ENCODE peak calls at places on chromosome 7, in four cellular contexts. Z is IMR-90, G is testis, D is ovary. Q is an unnamed sample.

GRCh38 chr7:130982651-130983050 is 248.6 kb upstream of the KLF14 start:
- DNase-seq in Z (no peak), D (no peak), G (no peak), Q (no peak)

GRCh38 chr7:158549176-158549833 is 38.3 kb downstream of the PTPRN2 start:
- DNase-seq in G (peak), Z (no peak), D (no peak), Q (no peak)

GRCh38 chr7:155643804-155644177 is 670 bp upstream of the RBM33 start:
- DNase-seq in D (no peak), Z (peak), G (no peak), Q (no peak)

GRCh38 chr7:1563939-1564602 is 5.8 kb downstream of the PSMG3 start:
- DNase-seq in G (no peak), Z (no peak), D (no peak), Q (no peak)

GRCh38 chr7:138886501-138886917 is 88.5 kb upstream of the ATP6V0A4 start:
- DNase-seq in D (no peak), G (peak), Z (peak), Q (no peak)

GRCh38 chr7:155653773-155654172 is 9.3 kb downstream of the RBM33 start:
- DNase-seq in Z (peak), G (no peak), D (no peak), Q (peak)

GRCh38 chr7:29113384-29114102 is 32.8 kb downstream of the CPVL start:
- DNase-seq in G (peak), Z (no peak), D (no peak), Q (no peak)

GRCh38 chr7:30804078-30804661 is 33.0 kb downstream of the MINDY4 start:
- DNase-seq in D (no peak), G (no peak), Z (peak), Q (no peak)

GRCh38 chr7:55033241-55033846 is 14.5 kb downstream of the EGFR start:
- DNase-seq in G (no peak), Z (no peak), D (no peak), Q (peak)

GRCh38 chr7:12570529-12571461 is at the start of gene SCIN:
- DNase-seq in Z (no peak), G (peak), D (no peak), Q (peak)

GRCh38 chr7:154916381-154917213 is 86.3 kb downstream of the PAXIP1 start:
- DNase-seq in Z (no peak), G (no peak), D (no peak), Q (peak)

GRCh38 chr7:102288285-102288930 is 1.7 kb downstream of the SH2B2 start:
- DNase-seq in Z (no peak), G (no peak), D (no peak), Q (no peak)

GRCh38 chr7:149369497-149369896 is 91.4 kb downstream of the ZNF777 start:
- DNase-seq in Z (no peak), D (no peak), G (no peak), Q (no peak)

GRCh38 chr7:33298848-33299247 is 169.5 kb downstream of the BBS9 start:
- DNase-seq in G (no peak), D (no peak), Z (no peak), Q (no peak)

GRCh38 chr7:137343483-137343841 is at the start of gene PTN:
- DNase-seq in G (peak), Z (peak), D (peak), Q (peak)

GRCh38 chr7:115340828-115341227 is 418.9 kb downstream of the MDFIC start:
- DNase-seq in D (no peak), Z (peak), G (no peak), Q (no peak)

GRCh38 chr7:74355091-74355490 is 65.9 kb downstream of the CLIP2 start:
- DNase-seq in D (peak), G (no peak), Z (peak), Q (peak)

GRCh38 chr7:801940-802364 is 30.3 kb upstream of the SUN1 start:
- DNase-seq in Z (no peak), D (peak), G (peak), Q (no peak)

GRCh38 chr7:116710764-116711452 is 38.9 kb downstream of the MET start:
- DNase-seq in Z (no peak), D (no peak), G (no peak), Q (no peak)

GRCh38 chr7:27143022-27143949 is at the start of gene HOXA5:
- DNase-seq in Z (peak), D (no peak), G (peak), Q (no peak)

GRCh38 chr7:2138146-2138765 is 94.5 kb downstream of the MAD1L1 start:
- DNase-seq in Z (no peak), D (no peak), G (no peak), Q (no peak)

GRCh38 chr7:55100172-55100961 is 81.5 kb downstream of the EGFR start:
- DNase-seq in Z (peak), G (no peak), D (peak), Q (no peak)

GRCh38 chr7:10237306-10237705 is 736.4 kb upstream of the PHF14 start:
- DNase-seq in G (no peak), D (no peak), Z (no peak), Q (peak)

GRCh38 chr7:3381073-3381685 is 80.1 kb downstream of the SDK1 start:
- DNase-seq in G (no peak), Z (no peak), D (no peak), Q (no peak)

GRCh38 chr7:112154690-112155089 is 51.5 kb downstream of the DOCK4 start:
- DNase-seq in Z (no peak), D (no peak), G (no peak), Q (no peak)

GRCh38 chr7:157475601-157476000 is 138.8 kb downstream of the DNAJB6 start:
- DNase-seq in G (no peak), D (no peak), Z (no peak), Q (no peak)

GRCh38 chr7:91913612-91914011 is 27.1 kb upstream of the AKAP9 start:
- DNase-seq in G (no peak), D (no peak), Z (peak), Q (no peak)

GRCh38 chr7:74581916-74582440 is 75.5 kb upstream of the GTF2I start:
- DNase-seq in D (no peak), Z (no peak), G (no peak), Q (no peak)

GRCh38 chr7:159148430-159149395 is 4.0 kb upstream of the VIPR2 start:
- DNase-seq in Z (no peak), D (no peak), G (peak), Q (no peak)

GRCh38 chr7:123557631-123558505 is at the start of gene NDUFA5:
- DNase-seq in G (peak), Z (peak), D (peak), Q (peak)
- TF ChIP-seq POLR2A in G (no peak), Z (peak), D (peak), Q (peak)

DNA sequence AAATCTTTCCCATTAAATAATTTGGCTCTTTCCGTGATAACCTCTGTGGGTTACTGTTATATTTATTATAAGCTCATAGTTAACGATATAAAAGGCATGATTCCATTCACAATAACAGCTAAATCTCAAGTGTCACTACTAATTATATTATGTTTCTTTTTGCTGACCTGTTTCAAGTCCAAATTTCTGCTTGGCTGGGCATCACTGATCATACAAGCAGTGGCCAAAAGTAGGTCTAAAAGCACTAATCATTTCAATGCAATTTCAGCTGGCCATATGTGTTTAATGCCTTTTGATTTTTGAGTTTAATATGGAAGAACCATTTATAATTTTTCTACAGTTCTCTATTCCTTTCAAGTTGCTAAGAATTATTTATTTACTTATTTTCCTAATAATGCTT is 110.7 kb downstream of the SEMA3A start:
- DNase-seq in D (no peak), Z (no peak), G (no peak), Q (no peak)
- TF ChIP-seq POLR2A in D (no peak), Z (no peak), G (no peak), Q (no peak)

DNA sequence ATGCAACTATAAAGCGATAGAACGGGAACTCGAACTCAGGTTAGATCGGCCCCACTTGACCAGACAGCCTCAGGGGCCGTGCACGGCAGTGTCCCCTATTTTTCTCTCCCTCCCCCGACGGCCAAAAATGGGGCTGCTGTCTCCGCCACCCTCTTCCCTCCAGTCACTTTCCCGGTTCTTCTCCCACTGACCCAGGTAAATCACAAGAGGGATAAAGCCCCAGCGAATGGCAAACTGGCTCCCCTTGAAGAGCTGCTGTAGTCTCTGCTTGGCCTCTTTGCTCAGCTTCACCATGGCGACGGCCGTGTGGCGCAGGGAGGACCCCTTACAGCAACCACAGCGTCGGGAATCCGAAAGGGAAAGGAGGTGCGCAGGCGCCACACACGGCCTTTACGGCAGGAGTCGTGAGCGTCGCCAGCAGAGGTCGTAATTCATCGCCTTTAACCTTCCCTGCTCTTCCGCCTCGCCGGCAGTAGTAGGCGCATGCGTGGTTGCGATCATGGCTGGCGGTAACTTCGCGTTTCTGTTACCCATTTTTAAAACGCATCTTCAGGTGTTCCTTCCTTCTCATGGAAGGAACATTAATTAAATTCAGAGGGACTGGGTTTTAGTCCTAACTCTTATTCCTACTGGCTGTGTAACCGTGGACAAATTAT is at the start of gene TOMM7:
- DNase-seq in G (peak), D (peak), Z (peak), Q (peak)
- TF ChIP-seq POLR2A in G (no peak), D (peak), Z (peak), Q (peak)

GRCh38 chr7:142498364-142498763 is 240.5 kb upstream of the PRSS58 start:
- DNase-seq in G (no peak), Z (peak), D (no peak), Q (no peak)

GRCh38 chr7:142499641-142500040 is 241.8 kb upstream of the PRSS58 start:
- DNase-seq in Z (no peak), G (no peak), D (no peak), Q (no peak)

GRCh38 chr7:142501434-142501833 is 243.6 kb upstream of the PRSS58 start:
- DNase-seq in G (no peak), Z (no peak), D (no peak), Q (no peak)

GRCh38 chr7:142503036-142503435 is 245.2 kb upstream of the PRSS58 start:
- DNase-seq in Z (no peak), G (no peak), D (no peak), Q (no peak)

DNA sequence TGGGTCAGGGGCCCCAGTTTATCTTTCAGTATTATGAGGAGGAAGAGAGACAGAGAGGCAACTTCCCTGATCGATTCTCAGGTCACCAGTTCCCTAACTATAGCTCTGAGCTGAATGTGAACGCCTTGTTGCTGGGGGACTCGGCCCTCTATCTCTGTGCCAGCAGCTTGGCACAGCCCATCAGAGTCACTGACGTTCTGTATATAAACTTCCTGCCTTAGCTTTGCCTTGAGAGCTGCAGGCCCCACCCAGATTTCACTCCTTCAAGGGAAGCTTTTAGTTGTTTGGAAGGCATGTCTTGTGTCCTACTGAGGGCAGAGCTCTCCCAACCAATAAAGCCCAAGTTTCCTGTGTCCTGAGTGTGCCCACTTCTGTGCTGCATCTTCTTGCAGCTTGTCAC is 242.5 kb upstream of the PRSS58 start:
- DNase-seq in Z (no peak), D (no peak), G (no peak), Q (no peak)
- TF ChIP-seq POLR2A in Z (no peak), D (no peak), G (no peak), Q (no peak)

DNA sequence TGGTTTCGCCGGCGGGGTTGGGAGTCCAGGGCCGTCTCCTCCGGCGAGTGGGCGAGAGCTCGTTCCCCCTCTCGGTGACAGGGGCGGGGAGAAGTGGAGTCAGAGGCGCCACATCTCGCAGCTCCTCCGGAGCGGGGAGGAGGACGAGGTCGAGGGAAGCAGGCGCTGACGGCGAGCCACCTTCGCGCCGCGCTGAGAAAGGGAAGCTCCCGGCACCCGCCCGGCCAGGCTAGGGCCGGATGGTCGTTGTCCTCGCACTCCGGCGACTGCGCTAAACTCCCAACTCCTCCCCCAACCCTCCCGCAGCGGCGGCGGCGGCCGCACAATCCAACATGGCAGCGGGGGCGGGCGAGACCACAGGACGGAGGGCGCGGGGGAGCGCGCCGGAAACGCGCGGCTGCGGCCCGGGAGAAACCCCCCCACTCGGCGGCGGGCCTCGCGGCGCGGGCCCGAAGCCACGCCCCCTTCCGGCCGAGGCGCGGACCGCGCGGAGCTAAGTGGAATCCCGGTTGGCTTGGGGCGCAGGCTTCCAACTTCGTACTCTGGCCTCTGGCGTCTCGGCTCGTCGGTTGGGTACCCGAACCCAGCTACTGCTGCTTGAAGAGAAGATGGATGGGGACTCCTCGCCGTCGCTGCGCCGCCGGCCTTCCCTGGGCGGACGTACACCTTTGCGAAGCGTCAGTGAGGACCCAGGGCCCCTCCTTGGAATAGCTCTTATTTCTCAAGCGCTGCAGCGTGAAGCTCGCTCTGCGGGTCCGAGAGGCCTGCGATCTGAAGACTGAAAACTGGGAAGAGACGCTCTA is at the start of gene WASL:
- DNase-seq in D (peak), Z (peak), G (peak), Q (peak)
- TF ChIP-seq POLR2A in D (peak), Z (peak), G (peak), Q (peak)

DNA sequence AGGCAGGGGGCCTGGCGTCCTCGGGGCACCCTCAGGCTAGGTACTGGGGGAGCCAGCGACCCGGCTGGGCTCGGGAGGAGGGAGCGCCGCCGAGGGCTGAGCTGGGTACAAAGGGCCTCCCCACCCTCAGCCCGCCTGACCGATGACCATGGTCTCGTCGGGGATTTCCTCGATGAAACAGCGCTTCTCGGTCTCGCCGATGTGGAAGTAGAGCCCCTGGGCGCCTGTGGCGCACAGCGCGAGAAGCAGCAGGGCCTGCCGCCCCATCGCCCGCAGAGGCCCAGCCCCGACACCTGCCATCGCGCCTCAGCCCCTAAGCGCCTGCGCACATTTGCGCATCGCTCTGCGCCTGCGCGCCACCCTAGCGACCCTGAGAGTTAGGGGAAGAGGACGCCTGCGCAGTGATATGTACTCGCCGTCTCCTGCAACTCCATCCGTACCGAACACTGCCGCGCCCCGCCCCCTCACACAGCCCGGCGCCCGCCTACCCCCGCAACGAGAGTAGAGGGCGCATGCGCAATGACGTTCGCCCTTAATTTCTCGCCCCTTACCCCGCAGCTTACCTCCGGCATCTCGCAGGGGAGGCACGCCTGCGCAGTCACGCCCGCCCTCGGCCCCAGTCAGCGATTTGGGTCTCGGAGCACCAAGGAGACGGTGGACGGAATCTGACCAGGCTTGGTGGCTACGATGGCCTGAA is at the start of gene TMED4:
- DNase-seq in D (peak), G (peak), Z (peak), Q (peak)
- TF ChIP-seq POLR2A in D (peak), G (peak), Z (peak), Q (peak)

DNA sequence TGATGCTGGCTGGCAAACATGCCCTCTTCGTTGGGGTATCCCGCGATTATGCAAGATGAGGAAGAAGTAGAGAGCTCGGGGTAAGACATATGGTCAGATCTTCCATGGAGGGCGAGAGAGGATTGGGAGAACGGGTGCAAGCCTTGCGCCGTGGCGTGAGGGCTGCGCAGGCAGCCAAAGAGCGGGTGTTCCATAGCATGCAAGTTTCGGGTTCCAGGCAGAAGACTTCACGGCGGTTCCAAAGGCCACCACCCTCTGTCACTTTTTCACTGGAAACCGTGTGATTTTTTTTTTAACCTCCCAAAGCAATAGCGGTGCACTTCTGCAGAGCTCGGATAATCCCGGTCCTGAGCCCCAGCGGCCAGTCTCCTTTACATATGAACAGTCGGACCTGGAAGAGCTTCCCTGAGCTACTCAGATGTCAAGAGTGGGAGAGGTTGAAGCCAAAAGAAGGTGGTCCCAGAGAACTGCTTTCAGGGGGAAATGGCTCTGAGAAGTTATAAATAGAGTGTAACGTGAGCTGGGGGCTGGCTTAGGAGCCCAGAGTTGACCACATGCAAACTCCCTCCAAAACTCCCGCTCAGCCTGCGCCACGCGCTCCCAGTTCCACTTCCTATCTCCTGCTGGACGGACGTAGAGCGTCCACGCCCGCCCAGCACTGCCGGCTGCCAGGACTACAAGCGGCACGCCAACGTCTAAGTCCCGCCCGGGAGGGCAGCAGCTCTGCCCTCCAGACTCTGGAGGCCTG is at the start of gene MEOX2:
- DNase-seq in G (peak), D (peak), Z (peak), Q (peak)
- TF ChIP-seq POLR2A in G (no peak), D (no peak), Z (no peak), Q (peak)

DNA sequence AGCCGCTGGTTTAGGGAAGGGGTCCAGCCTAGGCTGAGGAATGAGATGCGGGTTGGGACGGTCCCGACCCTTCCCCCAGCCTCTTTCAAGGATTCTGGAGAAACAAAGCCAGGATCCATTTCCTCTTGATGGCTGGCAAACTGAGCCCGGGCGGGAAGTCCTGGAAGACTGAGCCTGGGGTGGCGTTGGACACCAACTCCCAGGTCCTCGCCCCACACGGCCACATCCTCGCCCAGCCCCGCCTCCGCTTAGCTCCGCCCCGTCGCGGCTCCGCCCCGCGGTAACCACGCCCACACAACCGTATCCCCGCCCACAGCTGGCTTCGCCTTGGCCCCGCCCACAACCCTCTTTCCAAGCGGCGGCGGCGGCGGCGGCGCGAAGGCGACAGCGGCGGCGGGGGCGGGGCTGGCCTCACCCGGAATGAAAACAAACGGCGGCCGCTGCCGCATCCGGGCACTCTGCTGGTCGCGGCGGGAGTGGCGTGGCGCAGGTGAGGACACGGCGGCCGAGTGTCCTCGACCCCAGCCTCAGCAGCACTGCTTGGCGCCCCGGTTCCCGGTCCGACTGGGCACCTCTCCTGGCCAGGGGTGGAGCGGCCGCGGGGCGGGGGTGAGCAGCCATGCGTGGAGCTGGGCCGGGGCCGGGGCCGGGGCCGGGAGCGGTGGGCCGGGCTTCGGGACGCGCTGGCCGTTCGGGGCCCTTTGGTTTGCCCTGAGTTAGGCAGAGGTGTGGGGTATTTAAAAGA is at the start of gene NUB1:
- DNase-seq in D (peak), Z (peak), G (peak), Q (peak)
- TF ChIP-seq POLR2A in D (peak), Z (peak), G (no peak), Q (peak)

Q was measured in right lobe of liver.